ENCODE peak calls at places on chromosomes 4 and X, in five cellular contexts. One of them, this sample, is unnamed.

GRCh38 chr4:180100433-180101344 is 2142.5 kb upstream of the TENM3 start:
- DNase-seq in HCT116: no peak
- DNase-seq in uterus: no peak
- DNase-seq in right lobe of liver: no peak
- DNase-seq in A549: no peak
- DNase-seq in this sample: no peak

GRCh38 chr4:87031946-87032345 is 97.1 kb downstream of the AFF1 start:
- DNase-seq in A549: no peak
- DNase-seq in HCT116: no peak
- DNase-seq in right lobe of liver: no peak
- DNase-seq in uterus: no peak
- DNase-seq in this sample: no peak

GRCh38 chrX:13386636-13387035 is 66.8 kb upstream of the ATXN3L start:
- DNase-seq in HCT116: no peak
- DNase-seq in right lobe of liver: no peak
- DNase-seq in uterus: no peak
- DNase-seq in A549: no peak
- DNase-seq in this sample: no peak

GRCh38 chr4:88158360-88159136 is at the start of gene ABCG2:
- DNase-seq in uterus: peak; percentile 26
- DNase-seq in right lobe of liver: peak; percentile 77
- DNase-seq in HCT116: no peak
- DNase-seq in A549: peak; percentile 62
- DNase-seq in this sample: peak; percentile 23

GRCh38 chr4:8320386-8320750 is 50.8 kb downstream of the HTRA3 start:
- DNase-seq in HCT116: no peak
- DNase-seq in uterus: no peak
- DNase-seq in right lobe of liver: peak; percentile 40
- DNase-seq in A549: no peak
- DNase-seq in this sample: no peak

GRCh38 chr4:116824172-116824571 is 261.2 kb downstream of the TRAM1L1 start:
- DNase-seq in uterus: no peak
- DNase-seq in A549: no peak
- DNase-seq in HCT116: no peak
- DNase-seq in right lobe of liver: no peak
- DNase-seq in this sample: no peak

GRCh38 chr4:159071969-159072765 is 30.7 kb upstream of the RAPGEF2 start:
- DNase-seq in HCT116: no peak
- DNase-seq in A549: no peak
- DNase-seq in right lobe of liver: no peak
- DNase-seq in uterus: no peak
- DNase-seq in this sample: no peak

GRCh38 chr4:23533859-23534258 is 356.0 kb downstream of the PPARGC1A start:
- DNase-seq in uterus: no peak
- DNase-seq in HCT116: no peak
- DNase-seq in A549: no peak
- DNase-seq in right lobe of liver: no peak
- DNase-seq in this sample: no peak

GRCh38 chrX:129961180-129962083 is 21.0 kb upstream of the BCORL1 start:
- DNase-seq in right lobe of liver: peak; percentile 72
- DNase-seq in HCT116: peak; percentile 12
- DNase-seq in uterus: no peak
- DNase-seq in A549: peak; percentile 52
- DNase-seq in this sample: no peak

GRCh38 chrX:152896450-152896849 is 1.4 kb upstream of the ZNF185 start:
- DNase-seq in right lobe of liver: no peak
- DNase-seq in A549: peak; percentile 27
- DNase-seq in HCT116: peak; percentile 29
- DNase-seq in uterus: no peak
- DNase-seq in this sample: no peak

GRCh38 chrX:100872161-100872560 is 2.0 kb downstream of the NOX1 start:
- DNase-seq in right lobe of liver: no peak
- DNase-seq in HCT116: no peak
- DNase-seq in uterus: no peak
- DNase-seq in A549: peak; percentile 19
- DNase-seq in this sample: no peak

GRCh38 chrX:25531096-25531495 is 515.3 kb upstream of the ARX start:
- DNase-seq in HCT116: no peak
- DNase-seq in right lobe of liver: no peak
- DNase-seq in A549: no peak
- DNase-seq in uterus: no peak
- DNase-seq in this sample: no peak

GRCh38 chrX:153875391-153876111 is 10.4 kb downstream of the L1CAM start:
- DNase-seq in right lobe of liver: no peak
- DNase-seq in A549: no peak
- DNase-seq in uterus: peak; percentile 54
- DNase-seq in HCT116: no peak
- DNase-seq in this sample: no peak

GRCh38 chrX:2504706-2505332 is 4.0 kb upstream of the DHRSX start:
- DNase-seq in uterus: no peak
- DNase-seq in right lobe of liver: peak; percentile 33
- DNase-seq in HCT116: no peak
- DNase-seq in A549: no peak
- DNase-seq in this sample: no peak

GRCh38 chr4:142818009-142818408 is 28.1 kb downstream of the INPP4B start:
- DNase-seq in HCT116: peak; percentile 57
- DNase-seq in uterus: no peak
- DNase-seq in right lobe of liver: no peak
- DNase-seq in A549: no peak
- DNase-seq in this sample: no peak

GRCh38 chrX:47958943-47959342 is 44.8 kb downstream of the ZNF182 start:
- DNase-seq in HCT116: no peak
- DNase-seq in A549: no peak
- DNase-seq in uterus: no peak
- DNase-seq in right lobe of liver: no peak
- DNase-seq in this sample: no peak

GRCh38 chr4:184792334-184792733 is 33.4 kb downstream of the ACSL1 start:
- DNase-seq in uterus: no peak
- DNase-seq in HCT116: no peak
- DNase-seq in right lobe of liver: no peak
- DNase-seq in A549: no peak
- DNase-seq in this sample: no peak

GRCh38 chr4:42855779-42856178 is 36.7 kb upstream of the GRXCR1 start:
- DNase-seq in right lobe of liver: no peak
- DNase-seq in A549: no peak
- DNase-seq in HCT116: no peak
- DNase-seq in uterus: no peak
- DNase-seq in this sample: no peak

GRCh38 chr4:26094911-26095310 is 180.9 kb downstream of the SMIM20 start:
- DNase-seq in HCT116: no peak
- DNase-seq in uterus: no peak
- DNase-seq in A549: no peak
- DNase-seq in right lobe of liver: no peak
- DNase-seq in this sample: no peak

GRCh38 chr4:15695240-15695699 is 7.6 kb upstream of the BST1 start:
- DNase-seq in right lobe of liver: no peak
- DNase-seq in HCT116: peak; percentile 68
- DNase-seq in A549: peak; percentile 82
- DNase-seq in uterus: no peak
- DNase-seq in this sample: peak; percentile 86

GRCh38 chrX:119758682-119759332 is 419 bp downstream of the SOWAHD start:
- DNase-seq in uterus: no peak
- DNase-seq in A549: no peak
- DNase-seq in HCT116: no peak
- DNase-seq in right lobe of liver: no peak
- DNase-seq in this sample: no peak

GRCh38 chr4:22454955-22455354 is 60.9 kb downstream of the ADGRA3 start:
- DNase-seq in right lobe of liver: no peak
- DNase-seq in A549: no peak
- DNase-seq in HCT116: no peak
- DNase-seq in uterus: no peak
- DNase-seq in this sample: no peak

GRCh38 chr4:82896755-82897154 is 3.8 kb upstream of the THAP9 start:
- DNase-seq in HCT116: no peak
- DNase-seq in uterus: no peak
- DNase-seq in A549: no peak
- DNase-seq in right lobe of liver: no peak
- DNase-seq in this sample: no peak

GRCh38 chr4:82900335-82901128 is at the start of gene THAP9:
- DNase-seq in right lobe of liver: peak; percentile 99
- DNase-seq in A549: peak; percentile 99
- DNase-seq in HCT116: peak; percentile 99
- DNase-seq in uterus: peak; percentile 97
- DNase-seq in this sample: peak; percentile 99

GRCh38 chr4:82899339-82899738 is 1.2 kb upstream of the THAP9 start:
- DNase-seq in HCT116: no peak
- DNase-seq in A549: no peak
- DNase-seq in right lobe of liver: no peak
- DNase-seq in uterus: no peak
- DNase-seq in this sample: no peak

GRCh38 chr4:82900016-82900334 is 560 bp upstream of the THAP9 start:
- DNase-seq in right lobe of liver: no peak
- DNase-seq in HCT116: no peak
- DNase-seq in A549: peak; percentile 46
- DNase-seq in uterus: no peak
- DNase-seq in this sample: no peak

DNA sequence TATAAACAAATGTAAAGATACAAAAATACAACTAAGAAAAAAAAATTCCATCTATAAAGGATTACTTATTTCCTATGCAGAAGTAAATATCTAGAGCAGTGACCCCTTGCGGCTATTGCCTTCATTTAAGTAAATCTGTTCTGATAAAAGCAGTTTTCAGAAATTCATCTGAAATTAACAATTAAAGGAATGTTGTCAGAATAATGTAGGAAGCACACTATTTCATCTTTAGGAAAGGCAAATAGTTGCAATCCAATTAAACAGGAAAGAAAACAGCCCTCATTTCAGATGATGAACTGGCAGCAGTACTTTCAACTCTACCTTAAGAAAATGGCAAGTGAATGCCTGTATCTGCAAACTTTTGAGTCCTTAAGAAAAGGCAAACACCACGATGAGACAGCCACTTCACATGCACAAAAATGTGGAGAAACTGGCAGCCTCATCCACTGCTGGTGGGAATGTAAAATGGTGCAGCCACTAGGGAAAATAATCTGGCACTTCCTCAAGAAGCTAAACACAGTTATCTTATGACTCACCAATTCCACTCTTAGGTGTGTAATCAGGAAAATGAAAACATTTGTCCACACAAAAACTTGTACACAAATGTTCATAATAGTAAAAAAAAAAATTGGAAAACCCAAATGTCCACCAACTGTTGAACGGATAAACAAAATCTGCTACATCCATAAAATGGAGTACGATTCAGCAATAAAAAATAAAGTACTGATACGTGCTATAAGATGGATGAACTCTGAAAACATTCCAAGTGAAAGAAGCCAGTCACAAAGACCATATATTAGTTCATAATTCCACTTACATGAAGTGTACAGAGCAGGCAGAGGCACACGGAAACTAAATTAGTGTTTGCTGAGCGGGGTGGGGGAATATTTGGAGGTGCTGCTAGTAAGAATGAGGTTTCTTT is 2.0 kb upstream of the THAP9 start:
- DNase-seq in A549: peak; percentile 59
- DNase-seq in uterus: no peak
- DNase-seq in right lobe of liver: no peak
- DNase-seq in HCT116: no peak
- DNase-seq in this sample: peak; percentile 63
- TF ChIP-seq CTCF in A549: peak; percentile 55
- TF ChIP-seq CTCF in uterus: peak; percentile 18
- TF ChIP-seq CTCF in right lobe of liver: peak; percentile 32
- TF ChIP-seq CTCF in HCT116: no peak
- TF ChIP-seq CTCF in this sample: peak; percentile 42

GRCh38 chr4:108172780-108173598 is 4.3 kb upstream of the LEF1 start:
- DNase-seq in HCT116: no peak
- DNase-seq in right lobe of liver: no peak
- DNase-seq in A549: no peak
- DNase-seq in uterus: no peak
- DNase-seq in this sample: no peak

GRCh38 chr4:108170729-108171540 is 2.2 kb upstream of the LEF1 start:
- DNase-seq in HCT116: no peak
- DNase-seq in uterus: no peak
- DNase-seq in A549: no peak
- DNase-seq in right lobe of liver: no peak
- DNase-seq in this sample: no peak

GRCh38 chr4:108173599-108174057 is 4.9 kb upstream of the LEF1 start:
- DNase-seq in uterus: no peak
- DNase-seq in right lobe of liver: no peak
- DNase-seq in A549: no peak
- DNase-seq in HCT116: no peak
- DNase-seq in this sample: no peak

GRCh38 chr4:108171541-108172230 is 3.0 kb upstream of the LEF1 start:
- DNase-seq in right lobe of liver: no peak
- DNase-seq in HCT116: no peak
- DNase-seq in uterus: no peak
- DNase-seq in A549: no peak
- DNase-seq in this sample: no peak

DNA sequence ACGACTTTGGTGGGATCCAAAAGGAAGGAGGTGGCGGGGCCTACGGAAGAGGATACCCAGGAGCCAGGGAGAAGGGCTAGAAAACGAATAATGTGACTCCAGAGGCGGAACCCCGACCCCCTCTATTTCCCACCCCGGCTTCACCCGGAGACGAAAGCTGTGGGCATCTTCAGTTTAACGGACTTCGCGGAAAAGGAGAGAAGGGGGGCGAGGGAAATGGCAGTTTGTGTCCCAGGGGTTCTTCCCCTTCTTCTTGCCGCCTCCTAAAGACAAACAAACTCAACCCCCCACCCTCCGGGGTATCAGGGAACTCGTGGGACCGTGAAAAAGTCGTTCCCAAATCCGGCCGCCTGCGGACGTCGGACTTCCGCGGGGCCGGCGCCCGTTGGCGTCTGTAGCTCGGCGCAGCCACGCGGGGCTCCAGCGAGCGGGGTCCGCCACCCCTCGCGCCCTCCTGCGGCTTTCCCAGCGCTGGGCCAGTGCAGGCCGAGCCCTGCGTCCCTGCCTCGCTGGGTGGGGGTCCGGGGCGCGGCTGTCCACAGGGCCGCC is 3.6 kb upstream of the LEF1 start:
- DNase-seq in uterus: no peak
- DNase-seq in right lobe of liver: no peak
- DNase-seq in HCT116: no peak
- DNase-seq in A549: no peak
- DNase-seq in this sample: no peak
- H3K4me3 ChIP-seq in uterus: peak overlapping the region; percentile 23
- H3K4me3 ChIP-seq in right lobe of liver: peak overlapping the region; percentile 50
- H3K4me3 ChIP-seq in HCT116: no peak overlapping the region
- H3K4me3 ChIP-seq in A549: peak overlapping the region; percentile 48
- H3K4me3 ChIP-seq in this sample: no peak overlapping the region

DNA sequence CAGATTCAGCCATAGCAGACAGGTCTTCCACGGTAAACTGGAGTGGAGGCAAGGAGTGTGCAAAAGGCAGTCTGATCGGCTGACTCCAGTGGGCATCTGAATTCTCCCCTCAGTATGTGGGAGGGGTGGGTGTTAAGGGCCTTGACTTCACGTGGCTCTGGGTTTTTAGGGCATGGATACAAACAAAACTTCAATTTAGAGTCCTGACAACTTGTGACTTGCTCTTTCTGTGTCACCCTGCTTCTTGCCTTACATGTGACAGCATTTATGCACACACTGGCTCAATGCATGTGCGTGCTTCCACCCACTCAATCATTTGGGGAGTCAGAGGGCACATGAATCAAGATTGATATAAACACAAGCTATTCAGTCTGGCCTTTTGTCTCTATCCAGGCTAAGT is 17.5 kb downstream of the PLP1 start:
- DNase-seq in A549: no peak
- DNase-seq in uterus: no peak
- DNase-seq in HCT116: no peak
- DNase-seq in right lobe of liver: no peak
- DNase-seq in this sample: no peak
- H3K27ac ChIP-seq in A549: no peak overlapping the region
- H3K27ac ChIP-seq in uterus: no peak overlapping the region
- H3K27ac ChIP-seq in HCT116: no peak overlapping the region
- H3K27ac ChIP-seq in right lobe of liver: no peak overlapping the region
- H3K27ac ChIP-seq in this sample: peak overlapping the region; percentile 80

GRCh38 chr4:126627255-126627654 is 1005.5 kb upstream of the INTU start:
- DNase-seq in uterus: no peak
- DNase-seq in right lobe of liver: no peak
- DNase-seq in HCT116: peak; percentile 8
- DNase-seq in A549: peak; percentile 1
- DNase-seq in this sample: no peak
- TF ChIP-seq CTCF in uterus: no peak
- TF ChIP-seq CTCF in right lobe of liver: peak; percentile 7
- TF ChIP-seq CTCF in HCT116: peak; percentile 32
- TF ChIP-seq CTCF in A549: no peak
- TF ChIP-seq CTCF in this sample: peak; percentile 73

This sample was measured in AG04450.